ENCODE peak calls at places on chromosomes 13 and 19, in seven cellular contexts. P, S, A, K, Y, X and E are unnamed samples. For H3K4me1, the result is how much of the 10 kb centered on the place peaks cover.

GRCh38 chr13:25478186-25478585 is 106.4 kb downstream of the ATP8A2 start:
- DNase-seq in K (no peak), A (no peak), X (no peak), P (peak), Y (no peak), S (no peak), E (no peak)

GRCh38 chr19:9309139-9309973 is at the start of gene ZNF699:
- DNase-seq in Y (peak), S (peak), A (peak), K (peak), P (peak), X (peak), E (peak)

GRCh38 chr13:33109801-33110200 is 93.6 kb downstream of the KL start:
- DNase-seq in S (no peak), P (no peak), K (no peak), Y (no peak), X (no peak), A (no peak), E (peak)

GRCh38 chr13:73179906-73180305 is 121.1 kb downstream of the KLF5 start:
- DNase-seq in X (no peak), A (no peak), P (no peak), S (no peak), Y (no peak), K (no peak), E (no peak)

GRCh38 chr19:1214862-1215731 is 9.5 kb downstream of the STK11 start:
- DNase-seq in A (peak), Y (no peak), K (peak), P (no peak), X (peak), S (peak), E (peak)

GRCh38 chr19:17681505-17682125 is 6.5 kb downstream of the UNC13A start:
- DNase-seq in X (peak), K (peak), Y (peak), S (no peak), A (peak), P (peak), E (no peak)

GRCh38 chr13:83312194-83312593 is 570.1 kb downstream of the SLITRK1 start:
- DNase-seq in X (no peak), S (no peak), P (peak), Y (no peak), A (no peak), K (no peak), E (no peak)

GRCh38 chr19:17097593-17098126 is 22.1 kb downstream of the MYO9B start:
- DNase-seq in P (peak), K (no peak), A (peak), S (no peak), X (no peak), Y (peak), E (no peak)

GRCh38 chr13:41352935-41353801 is 42.1 kb downstream of the NAA16 start:
- DNase-seq in K (no peak), A (peak), P (peak), X (no peak), S (no peak), Y (peak), E (no peak)

GRCh38 chr13:110379905-110380341 is 72.8 kb downstream of the COL4A2 start:
- DNase-seq in P (peak), A (no peak), X (no peak), S (no peak), K (no peak), Y (peak), E (no peak)

GRCh38 chr19:12792853-12793289 is 1.6 kb downstream of the JUNB start:
- DNase-seq in K (no peak), A (no peak), S (no peak), Y (no peak), X (no peak), P (no peak), E (no peak)

GRCh38 chr13:56349866-56350265 is 790.9 kb upstream of the PRR20A start:
- DNase-seq in K (no peak), A (no peak), S (no peak), P (no peak), Y (no peak), X (no peak), E (no peak)

GRCh38 chr19:29576761-29577661 is 29.1 kb upstream of the POP4 start:
- DNase-seq in K (no peak), P (peak), Y (no peak), A (no peak), S (no peak), X (no peak), E (no peak)

GRCh38 chr19:4547303-4548237 is 7.7 kb upstream of the LRG1 start:
- DNase-seq in Y (peak), A (peak), S (peak), K (no peak), X (no peak), P (peak), E (peak)
- TF ChIP-seq CTCF in Y (peak), A (no peak), S (peak), K (peak), X (no peak), P (peak), E (peak)

DNA sequence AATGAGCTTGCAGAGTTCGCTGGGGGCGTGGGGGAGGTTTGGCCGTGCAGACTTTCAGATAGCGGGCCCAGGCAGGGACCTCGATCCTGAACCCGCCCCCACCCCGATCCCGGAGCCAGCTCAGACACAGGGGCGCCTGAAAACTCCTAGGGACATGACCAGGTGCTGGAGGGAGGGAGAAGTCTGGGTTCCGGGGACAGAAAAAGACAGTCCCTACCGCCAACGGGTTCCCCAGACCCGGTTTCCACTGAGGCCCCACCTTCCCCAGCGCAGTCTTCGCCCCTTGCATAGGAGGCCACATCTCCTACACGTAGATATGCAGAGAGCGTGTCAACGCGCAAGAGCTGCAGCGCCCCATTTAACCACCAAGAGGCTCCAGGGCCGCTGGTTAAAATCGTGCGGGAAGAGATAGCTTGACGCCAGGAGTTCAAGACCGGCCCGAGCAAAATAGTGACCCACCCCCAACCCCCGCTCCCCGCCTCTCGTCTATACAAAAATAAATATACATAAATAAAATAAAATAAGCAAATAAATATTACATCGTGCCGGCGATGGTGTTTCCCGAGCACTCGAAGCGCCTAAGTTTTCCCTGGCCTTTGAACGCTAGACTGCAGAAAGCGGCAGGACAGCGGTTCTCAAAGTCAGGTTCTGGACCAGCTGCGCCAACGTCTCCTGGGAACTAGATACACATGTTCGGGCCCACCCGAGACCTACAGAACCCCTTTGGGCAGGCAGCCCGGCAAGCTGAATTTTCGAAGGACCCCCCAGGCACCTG is 8.3 kb downstream of the CCDC8 start:
- DNase-seq in A (peak), Y (peak), X (peak), K (no peak), S (peak), P (peak), E (no peak)
- H3K4me1 ChIP-seq in A (under half), Y (under half), X (under half), K (under half), S (under half), P (under half), E (under half)

DNA sequence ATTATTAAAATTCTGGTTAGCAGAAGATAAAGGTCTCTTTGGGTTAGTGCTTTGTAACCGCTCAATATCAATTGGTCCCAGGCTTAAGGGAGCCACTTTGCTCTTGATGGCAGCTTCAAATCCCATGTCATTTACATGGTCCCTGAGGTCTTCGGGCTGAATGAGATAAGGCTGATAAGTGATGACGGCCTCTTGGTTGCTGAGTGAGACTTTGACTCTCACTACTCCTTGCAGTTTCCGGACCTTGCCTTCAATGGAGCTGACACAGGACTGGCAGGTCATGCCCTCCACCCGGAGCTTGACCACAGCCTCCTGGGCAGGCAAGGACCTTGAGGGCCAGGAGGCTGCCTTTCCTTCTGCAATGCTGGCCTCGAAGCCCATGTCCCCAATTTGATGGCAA is 36.8 kb downstream of the ATP7B start:
- DNase-seq in P (no peak), K (no peak), X (no peak), Y (no peak), A (no peak), S (no peak), E (no peak)
- H3K4me3 ChIP-seq in P (no peak), K (no peak), X (no peak), Y (no peak), A (no peak), S (no peak), E (no peak)

DNA sequence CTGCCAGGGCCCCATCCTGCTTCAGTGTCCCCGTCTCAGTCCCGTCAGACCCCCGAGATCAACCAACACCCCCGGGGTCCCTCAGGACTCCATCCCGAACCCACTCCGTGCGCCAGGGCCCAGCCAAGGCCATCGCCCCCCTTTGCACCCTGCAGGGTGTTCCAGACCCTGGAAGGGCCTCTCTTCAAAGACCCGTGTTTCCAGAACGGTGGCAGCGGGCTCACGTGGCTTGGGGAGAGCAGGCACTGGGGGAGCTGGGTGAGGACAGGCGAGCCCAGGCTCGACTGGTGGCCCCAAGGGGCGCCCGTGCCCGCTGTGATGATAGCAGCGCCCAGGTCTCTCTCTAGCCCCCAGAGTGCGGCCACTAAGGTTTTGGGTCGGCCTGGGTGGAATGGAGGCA is 1.4 kb downstream of the KASH5 start:
- DNase-seq in S (no peak), Y (no peak), P (no peak), A (no peak), K (no peak), X (no peak), E (no peak)
- TF ChIP-seq CTCF in S (no peak), Y (no peak), P (no peak), A (no peak), K (no peak), X (no peak), E (no peak)

DNA sequence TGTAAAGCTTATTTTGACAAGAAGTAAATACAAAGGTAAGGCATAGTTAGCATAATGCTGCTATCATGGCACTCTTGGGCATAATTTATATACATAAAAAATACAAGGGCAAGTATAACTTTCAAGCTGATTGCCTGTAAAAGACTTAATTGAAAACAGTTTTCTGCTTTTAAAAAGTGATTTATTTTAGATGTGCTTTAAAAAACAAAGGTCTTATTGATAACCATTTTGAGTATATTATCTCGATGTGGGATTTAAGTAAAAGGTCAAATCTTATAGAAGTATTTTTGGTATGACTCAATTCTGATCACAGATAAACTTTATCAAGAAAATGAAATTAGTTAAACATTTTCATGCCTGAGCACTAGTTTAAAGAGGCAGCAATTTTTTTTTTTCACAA is 175.8 kb downstream of the KCNRG start:
- DNase-seq in P (no peak), S (no peak), Y (no peak), X (no peak), A (no peak), K (no peak), E (no peak)
- H3K4me1 ChIP-seq in P (under half), S (under half), Y (under half), X (under half), A (under half), K (under half), E (under half)

DNA sequence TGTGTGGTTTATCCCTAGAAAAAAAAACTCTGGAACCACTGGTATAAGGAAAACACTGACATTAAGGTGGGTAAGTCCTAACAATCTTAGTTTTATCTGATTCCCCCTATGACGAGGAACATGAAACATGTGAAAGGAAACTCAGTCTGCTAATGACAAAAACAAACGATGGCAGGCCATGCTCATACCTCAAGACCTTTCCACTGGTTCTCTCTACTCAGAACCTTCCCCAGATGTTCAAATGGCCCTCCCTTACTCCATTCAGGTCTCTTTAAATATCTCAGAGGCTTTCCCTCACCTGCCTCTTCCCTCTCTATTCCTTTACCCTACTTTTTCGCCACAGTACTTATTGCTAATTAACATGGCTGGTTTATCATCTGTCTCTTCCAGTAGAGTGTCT is 1.6 kb downstream of the TUBGCP3 start:
- DNase-seq in K (no peak), P (no peak), A (no peak), X (no peak), Y (no peak), S (no peak), E (no peak)
- H3K4me3 ChIP-seq in K (peak), P (no peak), A (no peak), X (no peak), Y (peak), S (no peak), E (peak)

DNA sequence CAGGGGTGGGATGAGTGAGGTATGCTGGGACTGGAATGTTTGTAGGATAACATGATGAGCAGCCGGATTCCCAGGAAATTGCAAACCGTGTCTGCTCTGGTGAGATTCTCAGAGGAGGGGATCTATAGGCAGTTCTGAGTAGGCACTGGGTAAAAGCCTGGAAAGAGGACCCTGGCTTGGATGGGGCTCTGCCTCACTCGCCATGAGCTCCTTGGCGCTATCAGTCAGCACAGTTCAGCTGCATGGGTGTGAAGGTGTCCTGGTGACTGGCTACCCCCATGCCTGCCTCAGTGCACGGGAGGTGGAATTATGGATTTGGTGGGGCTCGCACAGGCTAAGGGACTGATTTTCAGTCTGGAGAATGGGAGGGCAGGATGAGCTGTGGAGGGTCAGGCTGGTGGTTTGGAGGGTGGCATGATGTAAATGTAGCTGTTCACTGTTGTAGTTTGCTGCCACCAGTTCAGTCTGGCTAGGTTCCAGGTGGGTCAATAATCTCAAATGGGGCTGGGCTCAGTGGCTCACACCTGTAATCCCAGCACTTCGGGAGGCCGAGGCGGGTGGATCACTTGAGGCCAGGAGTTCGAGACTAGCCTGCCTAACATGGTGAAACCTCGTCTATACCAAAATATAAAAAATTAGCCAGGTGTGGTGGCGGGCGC is 9.2 kb upstream of the ZNF627 start:
- DNase-seq in K (no peak), S (no peak), A (no peak), P (no peak), Y (no peak), X (no peak), E (no peak)
- TF ChIP-seq CTCF in K (peak), S (peak), A (no peak), P (no peak), Y (no peak), X (no peak), E (no peak)

DNA sequence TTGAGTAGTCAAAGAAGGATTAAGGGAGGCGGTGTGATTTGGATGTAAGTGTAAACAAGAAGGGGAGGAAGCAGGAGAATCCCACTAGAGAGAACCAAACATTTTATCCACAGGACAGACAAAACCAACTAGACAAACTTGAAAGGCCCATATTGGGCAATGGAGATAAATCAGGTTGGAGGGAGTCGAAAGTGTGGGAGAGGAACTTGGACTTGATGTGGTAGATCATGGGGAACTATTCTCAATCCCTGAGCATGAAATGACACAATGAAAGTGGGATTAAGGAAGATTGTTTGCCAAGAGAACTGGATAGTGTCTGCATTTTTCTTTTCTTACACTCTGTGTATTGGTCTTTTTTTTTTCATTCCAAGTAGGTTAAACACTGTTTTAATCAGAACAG is 17.9 kb downstream of the GPR183 start:
- DNase-seq in A (no peak), Y (no peak), P (no peak), S (no peak), K (no peak), X (no peak), E (no peak)
- H3K4me1 ChIP-seq in A (under half), Y (under half), P (under half), S (half or more), K (under half), X (under half), E (under half)

GRCh38 chr19:5194641-5195040 is 146.0 kb downstream of the PTPRS start:
- DNase-seq in A (no peak), P (no peak), X (no peak), K (no peak), Y (no peak), S (no peak), E (no peak)
- H3K4me3 ChIP-seq in A (no peak), P (no peak), X (no peak), K (no peak), Y (no peak), S (no peak), E (no peak)